ENCODE peak calls at places on chromosome 13, in five cellular contexts. One of them, this sample, is unnamed.

GRCh38 chr13:36395280-36395679 is 37.0 kb upstream of the CCNA1 start:
- DNase-seq in ELR: peak
- DNase-seq in cardiac septum: no peak
- DNase-seq in H54: peak
- DNase-seq in GM18507: no peak
- DNase-seq in this sample: no peak

GRCh38 chr13:44899967-44900366 is 89.3 kb downstream of the NUFIP1 start:
- DNase-seq in GM18507: no peak
- DNase-seq in ELR: no peak
- DNase-seq in cardiac septum: no peak
- DNase-seq in H54: no peak
- DNase-seq in this sample: no peak

GRCh38 chr13:31908696-31909386 is 122.7 kb upstream of the FRY start:
- DNase-seq in GM18507: no peak
- DNase-seq in cardiac septum: no peak
- DNase-seq in ELR: no peak
- DNase-seq in H54: no peak
- DNase-seq in this sample: no peak

GRCh38 chr13:75135325-75135825 is 346.6 kb downstream of the TBC1D4 start:
- DNase-seq in ELR: peak
- DNase-seq in GM18507: no peak
- DNase-seq in H54: peak
- DNase-seq in cardiac septum: no peak
- DNase-seq in this sample: no peak

GRCh38 chr13:86403213-86403612 is 604.0 kb upstream of the SLITRK6 start:
- DNase-seq in GM18507: no peak
- DNase-seq in H54: no peak
- DNase-seq in ELR: no peak
- DNase-seq in cardiac septum: no peak
- DNase-seq in this sample: no peak

GRCh38 chr13:101624981-101625380 is 172.5 kb downstream of the ITGBL1 start:
- DNase-seq in ELR: no peak
- DNase-seq in H54: no peak
- DNase-seq in cardiac septum: no peak
- DNase-seq in GM18507: no peak
- DNase-seq in this sample: no peak

GRCh38 chr13:96991072-96991471 is 3.2 kb downstream of the OXGR1 start:
- DNase-seq in cardiac septum: no peak
- DNase-seq in GM18507: no peak
- DNase-seq in ELR: no peak
- DNase-seq in H54: no peak
- DNase-seq in this sample: no peak

GRCh38 chr13:34867590-34867989 is 74.5 kb upstream of the NBEA start:
- DNase-seq in ELR: peak
- DNase-seq in GM18507: no peak
- DNase-seq in H54: no peak
- DNase-seq in cardiac septum: no peak
- DNase-seq in this sample: no peak

GRCh38 chr13:72851678-72852014 is 69.7 kb downstream of the PIBF1 start:
- DNase-seq in H54: no peak
- DNase-seq in cardiac septum: no peak
- DNase-seq in GM18507: no peak
- DNase-seq in ELR: no peak
- DNase-seq in this sample: no peak

GRCh38 chr13:111319998-111320911 is at the start of gene TEX29:
- DNase-seq in H54: no peak
- DNase-seq in cardiac septum: no peak
- DNase-seq in GM18507: no peak
- DNase-seq in ELR: no peak
- DNase-seq in this sample: no peak

GRCh38 chr13:105365831-105366230 is 1169.6 kb downstream of the EFNB2 start:
- DNase-seq in H54: no peak
- DNase-seq in ELR: no peak
- DNase-seq in GM18507: no peak
- DNase-seq in cardiac septum: no peak
- DNase-seq in this sample: no peak

GRCh38 chr13:95918860-95919259 is 134.3 kb downstream of the UGGT2 start:
- DNase-seq in GM18507: no peak
- DNase-seq in H54: no peak
- DNase-seq in ELR: no peak
- DNase-seq in cardiac septum: no peak
- DNase-seq in this sample: no peak

GRCh38 chr13:85080726-85081125 is 718.5 kb downstream of the SLITRK6 start:
- DNase-seq in ELR: no peak
- DNase-seq in GM18507: no peak
- DNase-seq in cardiac septum: no peak
- DNase-seq in H54: no peak
- DNase-seq in this sample: no peak

GRCh38 chr13:24339937-24340607 is 30.7 kb downstream of the C1QTNF9 start:
- DNase-seq in cardiac septum: no peak
- DNase-seq in H54: no peak
- DNase-seq in GM18507: no peak
- DNase-seq in ELR: no peak
- DNase-seq in this sample: no peak

GRCh38 chr13:110306960-110307696 is at the start of the genes COL4A1 and COL4A2:
- DNase-seq in ELR: peak
- DNase-seq in cardiac septum: peak
- DNase-seq in GM18507: no peak
- DNase-seq in H54: peak
- DNase-seq in this sample: no peak

GRCh38 chr13:45540864-45541263 is 74.7 kb downstream of the ERICH6B start:
- DNase-seq in H54: no peak
- DNase-seq in ELR: no peak
- DNase-seq in cardiac septum: no peak
- DNase-seq in GM18507: no peak
- DNase-seq in this sample: no peak

GRCh38 chr13:61110804-61111203 is 304.8 kb downstream of the PCDH20 start:
- DNase-seq in ELR: no peak
- DNase-seq in H54: no peak
- DNase-seq in GM18507: no peak
- DNase-seq in cardiac septum: no peak
- DNase-seq in this sample: no peak

GRCh38 chr13:88005188-88005587 is 334.0 kb downstream of the SLITRK5 start:
- DNase-seq in GM18507: no peak
- DNase-seq in H54: no peak
- DNase-seq in cardiac septum: no peak
- DNase-seq in ELR: peak
- DNase-seq in this sample: no peak

GRCh38 chr13:99361197-99361596 is 54.0 kb upstream of the GPR183 start:
- DNase-seq in ELR: no peak
- DNase-seq in GM18507: no peak
- DNase-seq in H54: no peak
- DNase-seq in cardiac septum: no peak
- DNase-seq in this sample: no peak

GRCh38 chr13:80448725-80449124 is 107.8 kb upstream of the SPRY2 start:
- DNase-seq in ELR: no peak
- DNase-seq in H54: no peak
- DNase-seq in cardiac septum: no peak
- DNase-seq in GM18507: no peak
- DNase-seq in this sample: no peak

GRCh38 chr13:43878897-43879322 is 630 bp downstream of the CCDC122 start:
- DNase-seq in GM18507: no peak
- DNase-seq in H54: peak
- DNase-seq in cardiac septum: peak
- DNase-seq in ELR: peak
- DNase-seq in this sample: no peak

GRCh38 chr13:69580255-69580654 is 527.4 kb upstream of the ATXN8OS start:
- DNase-seq in cardiac septum: no peak
- DNase-seq in ELR: no peak
- DNase-seq in H54: no peak
- DNase-seq in GM18507: no peak
- DNase-seq in this sample: no peak

GRCh38 chr13:80214521-80214941 is 126.4 kb downstream of the SPRY2 start:
- DNase-seq in GM18507: no peak
- DNase-seq in cardiac septum: no peak
- DNase-seq in H54: no peak
- DNase-seq in ELR: no peak
- DNase-seq in this sample: no peak

GRCh38 chr13:29883941-29884518 is 33.6 kb upstream of the UBL3 start:
- DNase-seq in H54: no peak
- DNase-seq in GM18507: no peak
- DNase-seq in ELR: no peak
- DNase-seq in cardiac septum: no peak
- DNase-seq in this sample: no peak

GRCh38 chr13:82636119-82636518 is 1246.2 kb downstream of the SLITRK1 start:
- DNase-seq in cardiac septum: no peak
- DNase-seq in ELR: peak
- DNase-seq in H54: no peak
- DNase-seq in GM18507: no peak
- DNase-seq in this sample: no peak

GRCh38 chr13:95256086-95256485 is 45.2 kb downstream of the ABCC4 start:
- DNase-seq in H54: peak
- DNase-seq in ELR: peak
- DNase-seq in cardiac septum: no peak
- DNase-seq in GM18507: no peak
- DNase-seq in this sample: no peak

GRCh38 chr13:87538366-87539052 is 132.7 kb upstream of the SLITRK5 start:
- DNase-seq in GM18507: no peak
- DNase-seq in H54: no peak
- DNase-seq in ELR: no peak
- DNase-seq in cardiac septum: no peak
- DNase-seq in this sample: no peak